ENCODE peak calls at places on chromosomes 3 and 15, in six cellular contexts. G, C, P, T, H and Y are unnamed samples.

GRCh38 chr3:2099779-2100191 is 1.1 kb downstream of the CNTN4 start:
- DNase-seq in G (no peak), C (no peak), P (no peak), T (peak; percentile 44), H (no peak), Y (peak; percentile 13)

GRCh38 chr3:39446444-39446843 is 21.0 kb upstream of the MOBP start:
- DNase-seq in G (no peak), C (no peak), P (no peak), T (no peak), H (no peak), Y (no peak)

GRCh38 chr15:43465105-43465504 is 27.9 kb downstream of the TP53BP1 start:
- DNase-seq in G (no peak), C (no peak), P (no peak), T (no peak), H (peak; percentile 67), Y (no peak)

GRCh38 chr15:30906366-30906765 is 2.7 kb downstream of the FAN1 start:
- DNase-seq in G (no peak), C (no peak), P (no peak), T (no peak), H (no peak), Y (no peak)

GRCh38 chr3:102079809-102080197 is 230.5 kb downstream of the NFKBIZ start:
- DNase-seq in G (no peak), C (no peak), P (no peak), T (no peak), H (no peak), Y (no peak)

GRCh38 chr15:90177012-90177411 is 24.1 kb upstream of the SEMA4B start:
- DNase-seq in G (no peak), C (no peak), P (no peak), T (peak; percentile 41), H (no peak), Y (no peak)

GRCh38 chr3:140736863-140737460 is 59.1 kb downstream of the TRIM42 start:
- DNase-seq in G (no peak), C (no peak), P (peak; percentile 11), T (peak; percentile 47), H (peak; percentile 35), Y (peak; percentile 76)

GRCh38 chr3:128503164-128503651 is 10.2 kb upstream of the GATA2 start:
- DNase-seq in G (no peak), C (no peak), P (no peak), T (peak; percentile 81), H (no peak), Y (peak; percentile 21)

GRCh38 chr15:50181983-50182232 is at the start of gene SLC27A2:
- DNase-seq in G (no peak), C (peak; percentile 29), P (no peak), T (peak; percentile 92), H (no peak), Y (no peak)

GRCh38 chr3:156181509-156181908 is 61.1 kb downstream of the KCNAB1 start:
- DNase-seq in G (no peak), C (no peak), P (no peak), T (no peak), H (peak; percentile 97), Y (no peak)

GRCh38 chr15:40929730-40930429 is 740 bp downstream of the DLL4 start:
- DNase-seq in G (no peak), C (no peak), P (peak; percentile 42), T (peak; percentile 81), H (no peak), Y (no peak)

GRCh38 chr3:99357131-99357530 is 281.3 kb upstream of the COL8A1 start:
- DNase-seq in G (no peak), C (no peak), P (no peak), T (no peak), H (no peak), Y (no peak)

GRCh38 chr15:43749690-43750345 is 3.6 kb downstream of the PDIA3 start:
- DNase-seq in G (no peak), C (peak; percentile 35), P (no peak), T (no peak), H (no peak), Y (no peak)

GRCh38 chr15:78210349-78210717 is 24.0 kb downstream of the ACSBG1 start:
- DNase-seq in G (no peak), C (no peak), P (no peak), T (peak; percentile 14), H (no peak), Y (no peak)

GRCh38 chr3:52873433-52874159 is 23.8 kb downstream of the STIMATE start:
- DNase-seq in G (no peak), C (no peak), P (peak; percentile 10), T (no peak), H (no peak), Y (no peak)

GRCh38 chr15:91298101-91298500 is 198.0 kb downstream of the SV2B start:
- DNase-seq in G (no peak), C (no peak), P (no peak), T (no peak), H (no peak), Y (no peak)

GRCh38 chr3:171776839-171777607 is 33.3 kb downstream of the PLD1 start:
- DNase-seq in G (no peak), C (no peak), P (no peak), T (no peak), H (peak; percentile 63), Y (no peak)

GRCh38 chr3:50430186-50430585 is 70.9 kb upstream of the TMEM115 start:
- DNase-seq in G (no peak), C (no peak), P (no peak), T (no peak), H (no peak), Y (no peak)